ENCODE peak calls at places on chromosomes 4 and X, in ten cellular contexts. One of them, this sample, is unnamed.
A peak's percentile ranks its signal among the peaks of the same experiment; 100 is the strongest.

GRCh38 chrX:18039023-18039422 is 177.9 kb upstream of the RAI2 start:
- DNase-seq in tibial artery: no peak
- DNase-seq in endothelial cell of umbilical vein: no peak
- DNase-seq in fibroblast of lung: no peak
- DNase-seq in breast epithelium: no peak
- DNase-seq in lower lobe of right lung: no peak
- DNase-seq in psoas muscle: no peak
- DNase-seq in neuronal stem cell: no peak
- DNase-seq in WERI-Rb-1: no peak
- DNase-seq in trophoblast cell: peak; percentile 30
- DNase-seq in this sample: no peak

GRCh38 chr4:185408432-185408831 is 11.8 kb downstream of the ANKRD37 start:
- DNase-seq in tibial artery: no peak
- DNase-seq in endothelial cell of umbilical vein: no peak
- DNase-seq in fibroblast of lung: no peak
- DNase-seq in breast epithelium: no peak
- DNase-seq in lower lobe of right lung: no peak
- DNase-seq in psoas muscle: no peak
- DNase-seq in neuronal stem cell: no peak
- DNase-seq in WERI-Rb-1: no peak
- DNase-seq in trophoblast cell: no peak
- DNase-seq in this sample: no peak

GRCh38 chr4:158079661-158080060 is 93.2 kb downstream of the GASK1B start:
- DNase-seq in tibial artery: no peak
- DNase-seq in endothelial cell of umbilical vein: peak; percentile 42
- DNase-seq in fibroblast of lung: no peak
- DNase-seq in breast epithelium: no peak
- DNase-seq in lower lobe of right lung: no peak
- DNase-seq in psoas muscle: no peak
- DNase-seq in neuronal stem cell: no peak
- DNase-seq in WERI-Rb-1: no peak
- DNase-seq in trophoblast cell: no peak
- DNase-seq in this sample: no peak

GRCh38 chr4:167614866-167615265 is 380.6 kb upstream of the SPOCK3 start:
- DNase-seq in tibial artery: no peak
- DNase-seq in endothelial cell of umbilical vein: no peak
- DNase-seq in fibroblast of lung: peak; percentile 47
- DNase-seq in breast epithelium: no peak
- DNase-seq in lower lobe of right lung: no peak
- DNase-seq in psoas muscle: no peak
- DNase-seq in neuronal stem cell: no peak
- DNase-seq in WERI-Rb-1: no peak
- DNase-seq in trophoblast cell: peak; percentile 51
- DNase-seq in this sample: no peak

GRCh38 chr4:183505556-183506388 is 914 bp downstream of the ING2 start:
- DNase-seq in tibial artery: peak; percentile 92
- DNase-seq in endothelial cell of umbilical vein: peak; percentile 90
- DNase-seq in fibroblast of lung: peak; percentile 88
- DNase-seq in breast epithelium: peak; percentile 83
- DNase-seq in lower lobe of right lung: peak; percentile 92
- DNase-seq in psoas muscle: peak; percentile 85
- DNase-seq in neuronal stem cell: peak; percentile 81
- DNase-seq in WERI-Rb-1: peak; percentile 92
- DNase-seq in trophoblast cell: peak; percentile 86
- DNase-seq in this sample: peak; percentile 87

GRCh38 chr4:184574861-184575260 is 74.4 kb downstream of the CASP3 start:
- DNase-seq in tibial artery: no peak
- DNase-seq in endothelial cell of umbilical vein: peak; percentile 96
- DNase-seq in fibroblast of lung: no peak
- DNase-seq in breast epithelium: no peak
- DNase-seq in lower lobe of right lung: no peak
- DNase-seq in psoas muscle: no peak
- DNase-seq in neuronal stem cell: no peak
- DNase-seq in WERI-Rb-1: no peak
- DNase-seq in trophoblast cell: no peak
- DNase-seq in this sample: no peak

GRCh38 chr4:7995866-7996265 is 56.2 kb upstream of the AFAP1 start:
- DNase-seq in tibial artery: no peak
- DNase-seq in endothelial cell of umbilical vein: no peak
- DNase-seq in fibroblast of lung: no peak
- DNase-seq in breast epithelium: no peak
- DNase-seq in lower lobe of right lung: no peak
- DNase-seq in psoas muscle: no peak
- DNase-seq in neuronal stem cell: no peak
- DNase-seq in WERI-Rb-1: no peak
- DNase-seq in trophoblast cell: no peak
- DNase-seq in this sample: no peak

GRCh38 chrX:154444755-154445246 is 860 bp downstream of the FAM50A start:
- DNase-seq in tibial artery: no peak
- DNase-seq in endothelial cell of umbilical vein: no peak
- DNase-seq in fibroblast of lung: no peak
- DNase-seq in breast epithelium: no peak
- DNase-seq in lower lobe of right lung: no peak
- DNase-seq in psoas muscle: no peak
- DNase-seq in neuronal stem cell: no peak
- DNase-seq in WERI-Rb-1: no peak
- DNase-seq in trophoblast cell: no peak
- DNase-seq in this sample: no peak

GRCh38 chr4:113452868-113453620 is 308.5 kb downstream of the CAMK2D start:
- DNase-seq in tibial artery: no peak
- DNase-seq in endothelial cell of umbilical vein: peak; percentile 95
- DNase-seq in fibroblast of lung: peak; percentile 92
- DNase-seq in breast epithelium: no peak
- DNase-seq in lower lobe of right lung: no peak
- DNase-seq in psoas muscle: no peak
- DNase-seq in neuronal stem cell: no peak
- DNase-seq in WERI-Rb-1: no peak
- DNase-seq in trophoblast cell: no peak
- DNase-seq in this sample: peak; percentile 84

GRCh38 chr4:89105726-89106125 is 5.6 kb upstream of the TIGD2 start:
- DNase-seq in tibial artery: no peak
- DNase-seq in endothelial cell of umbilical vein: no peak
- DNase-seq in fibroblast of lung: no peak
- DNase-seq in breast epithelium: no peak
- DNase-seq in lower lobe of right lung: no peak
- DNase-seq in psoas muscle: no peak
- DNase-seq in neuronal stem cell: no peak
- DNase-seq in WERI-Rb-1: no peak
- DNase-seq in trophoblast cell: no peak
- DNase-seq in this sample: no peak

GRCh38 chrX:134718329-134719317 is 60.4 kb upstream of the PLAC1 start:
- DNase-seq in tibial artery: no peak
- DNase-seq in endothelial cell of umbilical vein: peak; percentile 94
- DNase-seq in fibroblast of lung: peak; percentile 95
- DNase-seq in breast epithelium: no peak
- DNase-seq in lower lobe of right lung: peak; percentile 49
- DNase-seq in psoas muscle: peak; percentile 24
- DNase-seq in neuronal stem cell: no peak
- DNase-seq in WERI-Rb-1: peak; percentile 74
- DNase-seq in trophoblast cell: peak; percentile 89
- DNase-seq in this sample: peak; percentile 56

GRCh38 chr4:126915999-126916625 is 716.6 kb upstream of the INTU start:
- DNase-seq in tibial artery: no peak
- DNase-seq in endothelial cell of umbilical vein: no peak
- DNase-seq in fibroblast of lung: peak; percentile 13
- DNase-seq in breast epithelium: no peak
- DNase-seq in lower lobe of right lung: no peak
- DNase-seq in psoas muscle: no peak
- DNase-seq in neuronal stem cell: no peak
- DNase-seq in WERI-Rb-1: no peak
- DNase-seq in trophoblast cell: no peak
- DNase-seq in this sample: no peak
- H3K4me3 ChIP-seq in tibial artery: peak overlapping the region; percentile 32
- H3K4me3 ChIP-seq in endothelial cell of umbilical vein: no peak overlapping the region
- H3K4me3 ChIP-seq in fibroblast of lung: peak overlapping the region; percentile 1
- H3K4me3 ChIP-seq in breast epithelium: no peak overlapping the region
- H3K4me3 ChIP-seq in lower lobe of right lung: no peak overlapping the region
- H3K4me3 ChIP-seq in psoas muscle: no peak overlapping the region
- H3K4me3 ChIP-seq in neuronal stem cell: no peak overlapping the region
- H3K4me3 ChIP-seq in WERI-Rb-1: no peak overlapping the region
- H3K4me3 ChIP-seq in trophoblast cell: no peak overlapping the region
- H3K4me3 ChIP-seq in this sample: no peak overlapping the region

GRCh38 chr4:17781831-17782287 is 438 bp upstream of the FAM184B start:
- DNase-seq in tibial artery: no peak
- DNase-seq in endothelial cell of umbilical vein: no peak
- DNase-seq in fibroblast of lung: no peak
- DNase-seq in breast epithelium: no peak
- DNase-seq in lower lobe of right lung: no peak
- DNase-seq in psoas muscle: no peak
- DNase-seq in neuronal stem cell: no peak
- DNase-seq in WERI-Rb-1: no peak
- DNase-seq in trophoblast cell: no peak
- DNase-seq in this sample: no peak

GRCh38 chr4:17773125-17773698 is 8.2 kb downstream of the FAM184B start:
- DNase-seq in tibial artery: no peak
- DNase-seq in endothelial cell of umbilical vein: no peak
- DNase-seq in fibroblast of lung: no peak
- DNase-seq in breast epithelium: no peak
- DNase-seq in lower lobe of right lung: no peak
- DNase-seq in psoas muscle: no peak
- DNase-seq in neuronal stem cell: no peak
- DNase-seq in WERI-Rb-1: no peak
- DNase-seq in trophoblast cell: no peak
- DNase-seq in this sample: no peak

GRCh38 chr4:17780461-17781071 is 855 bp downstream of the FAM184B start:
- DNase-seq in tibial artery: no peak
- DNase-seq in endothelial cell of umbilical vein: no peak
- DNase-seq in fibroblast of lung: peak; percentile 69
- DNase-seq in breast epithelium: no peak
- DNase-seq in lower lobe of right lung: no peak
- DNase-seq in psoas muscle: no peak
- DNase-seq in neuronal stem cell: no peak
- DNase-seq in WERI-Rb-1: no peak
- DNase-seq in trophoblast cell: peak; percentile 32
- DNase-seq in this sample: no peak

GRCh38 chr4:17781072-17781830 is at the start of gene FAM184B:
- DNase-seq in tibial artery: no peak
- DNase-seq in endothelial cell of umbilical vein: peak; percentile 5
- DNase-seq in fibroblast of lung: peak; percentile 13
- DNase-seq in breast epithelium: no peak
- DNase-seq in lower lobe of right lung: no peak
- DNase-seq in psoas muscle: no peak
- DNase-seq in neuronal stem cell: peak; percentile 30
- DNase-seq in WERI-Rb-1: no peak
- DNase-seq in trophoblast cell: no peak
- DNase-seq in this sample: no peak

DNA sequence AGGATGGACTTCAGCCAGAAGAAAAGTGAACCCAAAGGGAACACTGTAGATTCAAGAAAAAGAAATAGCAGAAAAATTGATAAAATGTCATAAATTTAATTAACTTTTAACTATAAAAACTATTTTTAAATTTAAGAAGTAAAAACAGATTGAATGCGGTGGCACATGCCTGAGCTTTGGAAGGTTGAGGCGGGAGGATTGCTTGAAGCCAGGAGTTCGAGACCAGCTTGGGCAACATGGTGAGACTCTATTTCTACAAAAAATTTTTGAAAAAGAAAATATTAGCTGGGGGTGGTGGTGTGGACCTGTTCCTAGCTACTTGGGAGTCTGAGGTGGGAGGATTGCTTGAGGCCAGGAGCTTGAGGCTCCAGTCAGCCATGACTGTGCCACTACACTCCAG is 3.0 kb downstream of the FAM184B start:
- DNase-seq in tibial artery: no peak
- DNase-seq in endothelial cell of umbilical vein: no peak
- DNase-seq in fibroblast of lung: no peak
- DNase-seq in breast epithelium: no peak
- DNase-seq in lower lobe of right lung: no peak
- DNase-seq in psoas muscle: no peak
- DNase-seq in neuronal stem cell: no peak
- DNase-seq in WERI-Rb-1: no peak
- DNase-seq in trophoblast cell: no peak
- DNase-seq in this sample: no peak
- H3K27me3 ChIP-seq in tibial artery: peaks cover 30% of the 10 kb centered on the region
- H3K27me3 ChIP-seq in endothelial cell of umbilical vein: peaks cover 39% of the 10 kb centered on the region
- H3K27me3 ChIP-seq in fibroblast of lung: peaks cover 19% of the 10 kb centered on the region
- H3K27me3 ChIP-seq in breast epithelium: no peaks in the 10 kb centered on the region
- H3K27me3 ChIP-seq in lower lobe of right lung: peaks cover 26% of the 10 kb centered on the region
- H3K27me3 ChIP-seq in psoas muscle: no peaks in the 10 kb centered on the region
- H3K27me3 ChIP-seq in neuronal stem cell: peaks cover 41% of the 10 kb centered on the region
- H3K27me3 ChIP-seq in WERI-Rb-1: peaks cover 6% of the 10 kb centered on the region
- H3K27me3 ChIP-seq in trophoblast cell: peaks cover 19% of the 10 kb centered on the region
- H3K27me3 ChIP-seq in this sample: peaks cover 6% of the 10 kb centered on the region

DNA sequence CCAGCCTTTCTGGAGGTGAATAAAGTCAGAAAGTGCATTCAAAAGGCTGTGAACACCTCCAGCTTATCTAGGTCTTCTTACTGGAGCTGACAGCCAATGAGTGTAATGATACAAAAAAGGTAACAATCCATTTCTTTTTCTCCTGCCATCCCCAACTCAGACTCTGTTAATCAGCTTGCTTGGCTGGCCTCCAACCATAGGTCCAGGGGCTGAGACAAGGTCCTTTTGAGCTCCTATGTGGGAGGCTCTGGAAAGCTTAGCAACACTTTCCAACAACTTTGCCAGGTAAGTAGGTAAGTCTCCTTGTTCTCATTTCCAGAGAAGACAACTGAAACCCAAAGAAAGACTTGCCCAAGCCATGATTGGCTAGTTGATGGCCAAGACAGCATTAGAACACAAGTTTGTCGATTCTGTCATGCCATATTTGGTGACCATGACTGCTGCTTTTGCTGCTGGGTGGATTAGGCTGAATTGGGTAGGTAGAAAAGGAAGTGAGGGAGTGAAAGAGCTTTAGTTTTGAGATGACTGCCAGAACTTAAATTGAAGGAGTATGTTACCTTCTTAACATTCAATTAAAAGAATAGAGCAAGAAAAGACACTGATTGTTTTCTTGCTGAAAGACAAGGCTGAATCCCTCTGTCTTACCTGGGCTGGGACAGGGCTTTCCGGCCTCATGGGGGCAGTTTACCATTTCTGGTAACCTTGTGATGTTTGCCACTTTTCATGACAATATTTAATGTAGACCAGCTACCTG is 22.8 kb downstream of the VSIG4 start:
- DNase-seq in tibial artery: no peak
- DNase-seq in endothelial cell of umbilical vein: no peak
- DNase-seq in fibroblast of lung: no peak
- DNase-seq in breast epithelium: no peak
- DNase-seq in lower lobe of right lung: no peak
- DNase-seq in psoas muscle: no peak
- DNase-seq in neuronal stem cell: no peak
- DNase-seq in WERI-Rb-1: no peak
- DNase-seq in trophoblast cell: no peak
- DNase-seq in this sample: no peak
- H3K4me3 ChIP-seq in tibial artery: no peak overlapping the region
- H3K4me3 ChIP-seq in endothelial cell of umbilical vein: no peak overlapping the region
- H3K4me3 ChIP-seq in fibroblast of lung: no peak overlapping the region
- H3K4me3 ChIP-seq in breast epithelium: peak overlapping the region; percentile 0
- H3K4me3 ChIP-seq in lower lobe of right lung: peak overlapping the region; percentile 39
- H3K4me3 ChIP-seq in psoas muscle: peak overlapping the region; percentile 18
- H3K4me3 ChIP-seq in neuronal stem cell: no peak overlapping the region
- H3K4me3 ChIP-seq in WERI-Rb-1: no peak overlapping the region
- H3K4me3 ChIP-seq in trophoblast cell: no peak overlapping the region
- H3K4me3 ChIP-seq in this sample: no peak overlapping the region

DNA sequence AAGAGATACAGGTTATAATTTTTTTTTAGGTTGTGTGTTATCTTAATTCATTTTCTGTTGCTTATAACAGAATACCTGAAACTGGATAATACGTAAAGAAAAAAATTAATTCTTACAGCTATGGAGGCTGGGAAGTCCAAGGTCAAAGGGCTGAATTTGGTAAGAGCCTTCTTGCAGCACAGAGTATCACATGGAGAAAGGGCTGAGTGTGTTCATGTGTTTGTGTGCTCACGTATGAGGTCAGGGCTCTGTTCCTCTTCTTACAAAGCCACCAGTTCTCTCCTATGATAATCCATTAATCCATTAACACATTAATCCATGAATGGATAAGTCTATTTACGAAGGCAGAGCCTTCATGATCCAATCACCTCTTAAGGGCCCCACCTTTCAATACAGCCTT is 8.6 kb upstream of the RAB28 start:
- DNase-seq in tibial artery: no peak
- DNase-seq in endothelial cell of umbilical vein: no peak
- DNase-seq in fibroblast of lung: no peak
- DNase-seq in breast epithelium: no peak
- DNase-seq in lower lobe of right lung: no peak
- DNase-seq in psoas muscle: no peak
- DNase-seq in neuronal stem cell: no peak
- DNase-seq in WERI-Rb-1: no peak
- DNase-seq in trophoblast cell: no peak
- DNase-seq in this sample: no peak
- H3K27me3 ChIP-seq in tibial artery: peaks cover 7% of the 10 kb centered on the region
- H3K27me3 ChIP-seq in endothelial cell of umbilical vein: peaks cover 26% of the 10 kb centered on the region
- H3K27me3 ChIP-seq in fibroblast of lung: no peaks in the 10 kb centered on the region
- H3K27me3 ChIP-seq in breast epithelium: no peaks in the 10 kb centered on the region
- H3K27me3 ChIP-seq in lower lobe of right lung: peaks cover 10% of the 10 kb centered on the region
- H3K27me3 ChIP-seq in psoas muscle: no peaks in the 10 kb centered on the region
- H3K27me3 ChIP-seq in neuronal stem cell: no peaks in the 10 kb centered on the region
- H3K27me3 ChIP-seq in WERI-Rb-1: no peaks in the 10 kb centered on the region
- H3K27me3 ChIP-seq in trophoblast cell: no peaks in the 10 kb centered on the region
- H3K27me3 ChIP-seq in this sample: no peaks in the 10 kb centered on the region